ENCODE peak calls at places on chromosomes 1 and 21, in four cellular contexts. V, Y, E and Z are unnamed samples.

GRCh38 chr1:6273380-6273891 is 12.5 kb upstream of the GPR153 start:
- DNase-seq in Y (no peak), V (no peak), E (no peak), Z (no peak)

GRCh38 chr1:88061106-88061829 is 622.8 kb upstream of the PKN2 start:
- DNase-seq in Y (no peak), E (peak; percentile 41), V (no peak), Z (no peak)

GRCh38 chr1:92030701-92031107 is 919 bp downstream of the EPHX4 start:
- DNase-seq in V (no peak), E (no peak), Y (no peak), Z (no peak)

GRCh38 chr1:59409525-59409924 is 112.6 kb downstream of the FGGY start:
- DNase-seq in V (no peak), E (no peak), Y (no peak), Z (no peak)

GRCh38 chr1:203082571-203083462 is 3.0 kb downstream of the MYOG start:
- DNase-seq in Y (no peak), V (no peak), E (no peak), Z (no peak)

GRCh38 chr1:86054396-86054795 is 102.2 kb downstream of the COL24A1 start:
- DNase-seq in E (no peak), Y (no peak), V (no peak), Z (no peak)

GRCh38 chr1:20578062-20578461 is 10.8 kb upstream of the CDA start:
- DNase-seq in Y (no peak), V (no peak), E (no peak), Z (no peak)

GRCh38 chr1:154784924-154785531 is 85.1 kb downstream of the KCNN3 start:
- DNase-seq in V (no peak), E (no peak), Y (no peak), Z (no peak)

GRCh38 chr1:207140536-207140935 is 36.5 kb downstream of the C4BPA start:
- DNase-seq in E (no peak), Y (no peak), V (no peak), Z (no peak)

GRCh38 chr1:167474191-167474641 is 44.1 kb downstream of the CD247 start:
- DNase-seq in Y (no peak), V (no peak), E (no peak), Z (no peak)

GRCh38 chr1:192936313-192937018 is 122.7 kb downstream of the UCHL5 start:
- DNase-seq in V (no peak), E (no peak), Y (no peak), Z (no peak)

GRCh38 chr1:40122865-40123264 is 25.8 kb upstream of the PPT1 start:
- DNase-seq in V (no peak), Y (no peak), E (no peak), Z (no peak)

GRCh38 chr1:1680912-1681273 is 11.7 kb downstream of the SLC35E2B start:
- DNase-seq in Y (no peak), V (no peak), E (no peak), Z (no peak)

GRCh38 chr1:116886532-116886931 is 23.2 kb upstream of the PTGFRN start:
- DNase-seq in Y (no peak), V (no peak), E (no peak), Z (no peak)

GRCh38 chr1:93080424-93080823 is 1.3 kb downstream of the MTF2 start:
- DNase-seq in Y (no peak), V (no peak), E (no peak), Z (peak; percentile 39)

GRCh38 chr1:101203812-101204540 is 32.8 kb upstream of the S1PR1 start:
- DNase-seq in Y (no peak), E (no peak), V (no peak), Z (no peak)

GRCh38 chr1:210376836-210377377 is 48.2 kb downstream of the HHAT start:
- DNase-seq in Y (no peak), V (no peak), E (no peak), Z (no peak)

GRCh38 chr1:151756291-151756690 is 7.0 kb downstream of the MRPL9 start:
- DNase-seq in V (no peak), E (no peak), Y (no peak), Z (no peak)

GRCh38 chr1:175675017-175675416 is 68.4 kb downstream of the TNR start:
- DNase-seq in Y (no peak), V (no peak), E (no peak), Z (no peak)

GRCh38 chr1:154418062-154418897 is 13.1 kb downstream of the IL6R start:
- DNase-seq in V (no peak), Y (peak; percentile 85), E (no peak), Z (no peak)

GRCh38 chr1:151166506-151166956 is 587 bp downstream of the SCNM1 start:
- DNase-seq in E (no peak), Y (no peak), V (no peak), Z (no peak)

GRCh38 chr1:6969762-6970161 is 184.5 kb downstream of the CAMTA1 start:
- DNase-seq in E (no peak), Y (no peak), V (no peak), Z (no peak)

GRCh38 chr1:20183876-20184275 is 2.0 kb upstream of the UBXN10 start:
- DNase-seq in Y (no peak), V (no peak), E (no peak), Z (no peak)

GRCh38 chr21:38806942-38807284 is 1.2 kb downstream of the ETS2 start:
- DNase-seq in V (no peak), E (no peak), Y (no peak), Z (no peak)

GRCh38 chr1:153526132-153526543 is 9.7 kb downstream of the S100A6 start:
- DNase-seq in V (no peak), Y (no peak), E (no peak), Z (no peak)

GRCh38 chr1:55631508-55631907 is 416.3 kb upstream of the USP24 start:
- DNase-seq in Y (no peak), V (no peak), E (no peak), Z (no peak)

GRCh38 chr1:236168716-236169429 is 26.5 kb downstream of the GPR137B start:
- DNase-seq in V (no peak), E (no peak), Y (peak; percentile 62), Z (no peak)

GRCh38 chr1:50959303-50959912 is 659 bp downstream of the FAF1 start:
- DNase-seq in Y (peak; percentile 31), E (peak; percentile 7), V (no peak), Z (no peak)